ENCODE peak calls at places on chromosome 4, in six cellular contexts. L is upper lobe of left lung, A is brain microvascular endothelial cell, S is type B pancreatic cell, H is natural killer cell, K is foreskin fibroblast. Y is an unnamed sample.

GRCh38 chr4:123750044-123750443 is 353.4 kb downstream of the SPRY1 start:
- DNase-seq in L (no peak), A (peak; percentile 28), S (no peak), H (no peak), K (no peak), Y (no peak)

GRCh38 chr4:90183254-90183653 is 56.1 kb downstream of the CCSER1 start:
- DNase-seq in L (no peak), A (no peak), S (no peak), H (no peak), K (no peak), Y (no peak)

GRCh38 chr4:4555916-4556315 is 14.1 kb upstream of the STX18 start:
- DNase-seq in L (no peak), A (peak; percentile 85), S (no peak), H (no peak), K (peak; percentile 75), Y (no peak)

GRCh38 chr4:145278341-145279121 is 98.1 kb upstream of the OTUD4 start:
- DNase-seq in L (no peak), A (peak; percentile 19), S (no peak), H (no peak), K (no peak), Y (no peak)

GRCh38 chr4:3613980-3614730 is 81.9 kb upstream of the LRPAP1 start:
- DNase-seq in L (no peak), A (no peak), S (peak; percentile 70), H (no peak), K (no peak), Y (no peak)

GRCh38 chr4:738781-739280 is 33.2 kb downstream of the PCGF3 start:
- DNase-seq in L (no peak), A (no peak), S (no peak), H (no peak), K (no peak), Y (no peak)

GRCh38 chr4:68180858-68181531 is 51.3 kb upstream of the TMPRSS11F start:
- DNase-seq in L (no peak), A (no peak), S (no peak), H (no peak), K (no peak), Y (no peak)

GRCh38 chr4:7419961-7420660 is 14.6 kb downstream of the PSAPL1 start:
- DNase-seq in L (peak; percentile 15), A (no peak), S (peak; percentile 60), H (peak; percentile 8), K (no peak), Y (peak; percentile 27)

DNA sequence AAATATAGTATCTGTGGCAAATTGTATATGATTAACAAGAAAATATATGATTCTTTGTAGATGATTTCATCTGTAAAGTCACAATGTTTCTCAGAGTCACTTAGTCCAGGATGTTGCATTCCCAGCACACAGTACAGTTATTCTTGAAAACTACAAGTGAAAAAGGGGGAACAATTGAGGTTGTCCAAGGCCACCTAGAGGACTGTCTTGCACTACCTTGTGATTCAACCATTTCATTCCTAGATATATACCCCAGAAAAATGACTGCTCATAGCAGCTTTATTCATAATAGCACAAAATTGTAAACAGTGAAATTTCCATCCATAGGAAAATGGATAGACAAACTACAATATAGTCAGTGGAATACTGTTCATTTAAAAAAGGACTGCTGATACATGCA is 16.0 kb downstream of the C4orf33 start:
- DNase-seq in L (no peak), A (no peak), S (no peak), H (no peak), K (no peak), Y (no peak)
- TF ChIP-seq CTCF in L (no peak), A (peak; percentile 8), S (no peak), H (no peak), K (no peak), Y (no peak)

DNA sequence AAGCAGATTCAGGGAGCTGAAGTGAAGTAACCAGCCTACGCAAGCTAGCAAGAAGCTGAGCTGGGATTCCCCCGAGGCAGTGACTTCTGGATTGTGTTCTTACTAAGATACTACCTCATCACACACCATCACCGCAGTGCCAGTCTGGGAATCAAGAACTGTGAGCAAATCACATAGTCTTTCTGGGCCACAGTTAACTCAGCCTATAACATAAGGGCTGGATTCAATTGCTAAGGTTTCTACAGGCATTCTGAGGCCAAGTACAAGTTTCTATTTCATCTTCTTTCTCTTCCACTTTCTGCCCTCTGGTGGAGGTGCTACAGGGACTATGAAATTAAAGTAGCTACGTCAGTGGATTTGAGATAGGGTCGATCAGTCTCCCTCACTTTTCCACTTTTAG is 1.4 kb upstream of the CORIN start:
- DNase-seq in L (no peak), A (peak; percentile 51), S (no peak), H (no peak), K (no peak), Y (no peak)
- TF ChIP-seq CTCF in L (peak; percentile 32), A (peak; percentile 61), S (peak; percentile 58), H (no peak), K (peak; percentile 45), Y (no peak)

GRCh38 chr4:52288212-52288611 is 237.1 kb downstream of the SPATA18 start:
- DNase-seq in L (no peak), A (no peak), S (no peak), H (no peak), K (no peak), Y (no peak)

GRCh38 chr4:52290468-52290867 is 239.4 kb downstream of the SPATA18 start:
- DNase-seq in L (no peak), A (no peak), S (no peak), H (no peak), K (no peak), Y (no peak)

DNA sequence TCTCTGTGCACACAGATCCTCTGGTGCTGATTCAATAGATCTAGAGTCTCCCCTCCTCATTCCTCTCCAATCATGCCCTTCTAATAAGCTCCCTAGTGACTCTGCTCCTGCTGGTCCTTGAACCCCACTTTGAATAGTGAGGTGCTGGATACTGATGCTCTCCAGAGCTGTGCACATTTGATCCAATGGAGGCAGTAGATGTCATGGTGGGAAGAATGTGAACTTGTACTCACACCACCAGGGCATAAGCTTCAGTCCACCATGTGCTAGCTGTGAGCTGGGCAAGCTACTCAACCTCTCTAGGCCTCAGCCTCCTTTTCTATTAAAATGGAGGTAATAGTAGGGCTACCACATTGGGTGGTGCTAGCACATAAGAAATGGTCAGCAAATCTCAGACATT is 241.1 kb downstream of the SPATA18 start:
- DNase-seq in L (no peak), A (no peak), S (no peak), H (no peak), K (no peak), Y (no peak)
- TF ChIP-seq CTCF in L (no peak), A (no peak), S (no peak), H (no peak), K (no peak), Y (no peak)

DNA sequence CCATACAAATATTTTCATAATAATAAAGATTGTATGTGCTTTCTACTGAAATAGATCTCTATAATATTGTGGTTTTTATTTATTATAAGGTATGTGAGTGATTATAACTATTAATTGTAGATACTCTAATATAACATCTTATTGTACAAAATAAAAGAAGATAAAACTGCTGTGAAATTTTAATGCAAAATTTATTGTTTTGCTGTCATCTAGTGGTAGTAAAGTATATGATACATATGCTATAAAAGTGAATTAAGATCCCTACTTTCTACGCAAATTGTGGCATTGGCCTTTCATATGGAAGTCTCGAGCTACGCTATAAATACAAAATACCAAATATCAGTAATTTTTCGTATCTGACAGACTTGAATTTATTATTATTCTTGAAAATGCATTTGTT is 19.3 kb downstream of the YIPF7 start:
- DNase-seq in L (no peak), A (no peak), S (no peak), H (no peak), K (no peak), Y (no peak)
- TF ChIP-seq CTCF in L (no peak), A (no peak), S (peak; percentile 50), H (no peak), K (no peak), Y (peak; percentile 59)

GRCh38 chr4:134936014-134936413 is 734.4 kb upstream of the PABPC4L start:
- DNase-seq in L (no peak), A (no peak), S (no peak), H (no peak), K (no peak), Y (no peak)

GRCh38 chr4:134934036-134934806 is 732.6 kb upstream of the PABPC4L start:
- DNase-seq in L (no peak), A (no peak), S (no peak), H (no peak), K (no peak), Y (no peak)

DNA sequence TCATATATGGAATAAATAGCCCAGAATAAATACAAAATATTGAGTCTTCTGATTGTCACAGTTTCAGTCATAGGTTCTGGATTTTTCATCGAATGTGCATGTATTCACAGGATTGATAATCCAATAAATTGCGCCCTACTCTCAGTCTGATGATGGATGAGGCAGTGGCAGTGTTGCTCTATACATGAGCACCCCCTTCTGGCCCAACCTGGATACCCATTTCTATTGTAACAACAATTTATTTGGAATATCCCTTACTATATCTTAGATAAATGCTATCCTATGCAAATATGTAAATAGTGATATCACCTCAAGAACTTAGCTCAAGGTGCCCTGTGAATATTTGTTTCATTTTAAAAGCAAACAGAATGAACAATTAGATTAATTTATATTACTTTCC is 733.7 kb upstream of the PABPC4L start:
- DNase-seq in L (no peak), A (peak; percentile 27), S (no peak), H (no peak), K (no peak), Y (no peak)
- TF ChIP-seq CTCF in L (no peak), A (peak; percentile 66), S (peak; percentile 72), H (no peak), K (peak; percentile 42), Y (peak; percentile 23)

DNA sequence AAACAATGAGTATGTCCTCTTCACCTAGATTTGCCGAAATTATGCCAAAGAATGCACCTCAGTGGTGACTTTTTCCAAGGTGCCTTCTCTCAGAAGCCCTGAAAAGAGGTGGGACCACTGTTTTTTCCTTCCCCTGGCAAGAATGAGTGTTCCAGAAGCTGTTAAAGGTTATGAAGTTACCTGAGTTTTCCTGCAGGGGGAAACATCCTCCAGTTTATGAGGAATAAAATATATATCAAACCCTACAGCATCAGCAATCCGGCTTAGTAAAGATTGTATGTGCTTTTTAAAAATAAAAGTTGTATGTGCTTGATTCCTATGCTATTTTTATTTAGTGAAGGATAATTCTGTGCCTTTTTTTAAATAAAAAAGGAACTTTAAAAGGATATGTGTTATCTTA is 73.3 kb downstream of the RBM46 start:
- DNase-seq in L (no peak), A (no peak), S (no peak), H (no peak), K (no peak), Y (no peak)
- TF ChIP-seq CTCF in L (no peak), A (peak; percentile 14), S (peak; percentile 67), H (no peak), K (no peak), Y (no peak)

GRCh38 chr4:178632415-178632814 is 1190.2 kb upstream of the AGA start:
- DNase-seq in L (no peak), A (no peak), S (no peak), H (no peak), K (no peak), Y (no peak)

GRCh38 chr4:178633263-178633662 is 1191.0 kb upstream of the AGA start:
- DNase-seq in L (no peak), A (no peak), S (no peak), H (no peak), K (no peak), Y (no peak)
- TF ChIP-seq CTCF in L (no peak), A (no peak), S (no peak), H (no peak), K (no peak), Y (peak; percentile 39)

DNA sequence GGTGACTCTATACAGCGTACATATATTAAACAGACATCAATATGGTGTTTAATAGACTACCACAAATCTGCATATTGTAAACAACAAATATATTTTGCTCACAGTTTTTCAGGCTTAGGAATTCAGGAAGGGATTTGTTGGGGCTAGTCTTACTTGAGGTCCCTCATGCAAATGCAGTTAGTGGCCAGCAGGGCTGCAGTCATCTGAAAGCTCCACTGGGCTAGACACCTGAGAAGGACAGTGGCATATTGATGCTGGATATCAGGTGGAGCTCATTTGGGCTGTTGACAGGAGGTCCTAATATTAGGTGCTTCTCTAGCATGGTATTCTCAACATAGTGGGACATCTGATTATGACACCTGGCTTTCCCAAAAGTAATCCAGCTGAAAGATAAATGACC is 493.8 kb upstream of the PABPC4L start:
- DNase-seq in L (no peak), A (no peak), S (no peak), H (no peak), K (no peak), Y (no peak)
- TF ChIP-seq CTCF in L (no peak), A (no peak), S (peak; percentile 29), H (no peak), K (no peak), Y (peak; percentile 13)

Y was measured in mesothelial cell of epicardium.